ENCODE peak calls at places on chromosome 16, in four cellular contexts. T is SJSA1; P is CD4-positive, alpha-beta memory T cell; E is neuronal stem cell. D is an unnamed sample.

GRCh38 chr16:68369168-68369567 is 58.3 kb downstream of the PRMT7 start:
- DNase-seq in T (no peak), P (no peak), E (no peak), D (no peak)

GRCh38 chr16:67397812-67398545 is 4.7 kb upstream of the TPPP3 start:
- DNase-seq in T (no peak), P (no peak), E (no peak), D (no peak)

GRCh38 chr16:29761882-29762281 is 16.1 kb upstream of the C16orf54 start:
- DNase-seq in T (no peak), P (no peak), E (no peak), D (no peak)

GRCh38 chr16:72189865-72190371 is 18.0 kb upstream of the PMFBP1 start:
- DNase-seq in T (no peak), P (no peak), E (no peak), D (no peak)

GRCh38 chr16:86093801-86094750 is 195.1 kb downstream of the IRF8 start:
- DNase-seq in T (no peak), P (no peak), E (no peak), D (no peak)

GRCh38 chr16:27096375-27096774 is 29.6 kb downstream of the C16orf82 start:
- DNase-seq in T (no peak), P (no peak), E (no peak), D (no peak)

GRCh38 chr16:19694989-19695388 is 23.0 kb downstream of the KNOP1 start:
- DNase-seq in T (no peak), P (no peak), E (no peak), D (no peak)

GRCh38 chr16:66334856-66335255 is 31.6 kb upstream of the CDH5 start:
- DNase-seq in T (no peak), P (no peak), E (no peak), D (no peak)

GRCh38 chr16:10168258-10168657 is 14.0 kb downstream of the GRIN2A start:
- DNase-seq in T (no peak), P (no peak), E (no peak), D (no peak)

GRCh38 chr16:57797526-57798266 is 4.6 kb downstream of the KIFC3 start:
- DNase-seq in T (no peak), P (no peak), E (no peak), D (no peak)

GRCh38 chr16:31452631-31453106 is 6.6 kb upstream of the ARMC5 start:
- DNase-seq in T (peak; percentile 74), P (no peak), E (no peak), D (no peak)

GRCh38 chr16:9670058-9670457 is 512.2 kb downstream of the GRIN2A start:
- DNase-seq in T (no peak), P (no peak), E (peak; percentile 31), D (no peak)

GRCh38 chr16:18800674-18801196 is 614 bp downstream of the ARL6IP1 start:
- DNase-seq in T (peak; percentile 52), P (no peak), E (peak; percentile 48), D (no peak)

GRCh38 chr16:84241778-84242177 is 2.0 kb upstream of the KCNG4 start:
- DNase-seq in T (no peak), P (no peak), E (no peak), D (no peak)

GRCh38 chr16:84502075-84502474 is 2.4 kb downstream of the MEAK7 start:
- DNase-seq in T (peak; percentile 32), P (no peak), E (no peak), D (no peak)

GRCh38 chr16:86508028-86508946 is 2.0 kb upstream of the FOXF1 start:
- DNase-seq in T (peak; percentile 61), P (no peak), E (peak; percentile 23), D (no peak)

GRCh38 chr16:3980311-3981111 is 100.0 kb upstream of the CREBBP start:
- DNase-seq in T (peak; percentile 83), P (no peak), E (no peak), D (no peak)

GRCh38 chr16:84629580-84629979 is 11.7 kb upstream of the COTL1 start:
- DNase-seq in T (no peak), P (no peak), E (no peak), D (no peak)

GRCh38 chr16:15899538-15900100 is 11.2 kb upstream of the CEP20 start:
- DNase-seq in T (peak; percentile 62), P (no peak), E (no peak), D (no peak)

GRCh38 chr16:81212830-81213465 is 25.5 kb upstream of the BCO1 start:
- DNase-seq in T (no peak), P (no peak), E (no peak), D (no peak)
- H3K4me1 ChIP-seq in T (no peaks in the 10 kb centered on the region), P (no peaks in the 10 kb centered on the region), E (no peaks in the 10 kb centered on the region), D (no peaks in the 10 kb centered on the region)

DNA sequence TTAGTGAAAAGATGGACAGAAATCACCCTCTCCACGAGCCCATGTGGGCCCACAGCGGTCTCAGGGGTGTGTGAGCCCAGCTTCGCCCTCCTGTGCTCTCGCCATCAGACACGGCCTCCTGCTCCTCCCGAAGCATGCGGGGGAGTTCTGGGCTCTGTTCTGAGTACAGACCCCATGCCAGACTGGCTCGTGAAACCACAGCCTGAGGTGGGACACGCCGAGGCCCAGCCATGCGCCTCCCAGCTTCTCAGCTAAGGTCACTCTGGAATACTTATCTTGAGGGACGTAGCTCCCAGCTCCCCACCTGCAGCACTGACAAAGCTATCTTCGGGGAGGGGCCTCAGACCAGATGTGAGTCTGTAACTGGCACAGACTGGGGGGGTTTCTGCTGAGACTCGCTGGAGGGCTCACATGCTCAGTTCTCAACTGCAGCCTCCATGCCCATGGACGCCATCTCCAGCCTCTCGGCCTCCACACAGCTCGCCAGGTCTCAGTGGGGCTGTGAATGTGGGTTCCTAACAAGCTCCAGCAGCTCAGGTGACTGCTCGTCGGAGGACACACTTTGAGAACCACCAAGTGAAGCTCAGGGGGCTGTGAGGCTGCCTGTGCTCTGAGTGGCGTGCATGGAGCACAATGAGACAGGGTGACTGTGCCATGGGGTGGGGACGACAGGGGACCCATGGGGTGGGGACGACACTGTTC is 95.2 kb downstream of the ZNF778 start:
- DNase-seq in T (no peak), P (no peak), E (no peak), D (no peak)
- H3K27ac ChIP-seq in T (no peak overlapping the region), P (no peak overlapping the region), E (no peak overlapping the region), D (no peak overlapping the region)

DNA sequence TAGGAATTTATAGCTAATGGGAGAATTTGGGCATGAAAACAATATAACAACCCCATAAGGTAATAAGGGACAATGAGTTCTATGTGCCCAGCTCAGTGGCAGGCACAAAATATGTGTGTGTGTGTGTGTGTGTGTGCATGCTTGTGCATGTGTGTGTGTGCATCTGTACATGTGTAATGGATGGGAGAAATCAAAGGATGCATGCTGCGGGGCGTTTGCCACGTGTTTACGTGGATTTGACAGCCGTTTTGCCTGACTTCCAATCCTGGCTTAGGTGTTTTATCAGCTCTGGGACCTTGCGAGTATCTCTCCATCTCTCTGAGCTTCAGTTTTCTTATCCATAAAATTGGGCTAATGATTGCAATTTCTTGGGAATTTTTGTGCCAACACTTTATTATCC is 108.4 kb downstream of the IRX5 start:
- DNase-seq in T (no peak), P (no peak), E (no peak), D (no peak)
- H3K27me3 ChIP-seq in T (no peaks in the 10 kb centered on the region), P (no peaks in the 10 kb centered on the region), E (peaks cover 10% of the 10 kb centered on the region), D (no peaks in the 10 kb centered on the region)

GRCh38 chr16:23948949-23949392 is 113.2 kb downstream of the PRKCB start:
- DNase-seq in T (no peak), P (peak; percentile 79), E (no peak), D (peak; percentile 69)
- H3K4me1 ChIP-seq in T (peaks cover 6% of the 10 kb centered on the region), P (peaks cover 94% of the 10 kb centered on the region), E (no peaks in the 10 kb centered on the region), D (peaks cover 67% of the 10 kb centered on the region)

GRCh38 chr16:51355195-51355594 is 204.1 kb upstream of the SALL1 start:
- DNase-seq in T (no peak), P (no peak), E (no peak), D (no peak)

GRCh38 chr16:51359141-51359960 is 208.3 kb upstream of the SALL1 start:
- DNase-seq in T (no peak), P (no peak), E (peak; percentile 88), D (no peak)

GRCh38 chr16:51353055-51353454 is 202.0 kb upstream of the SALL1 start:
- DNase-seq in T (no peak), P (no peak), E (no peak), D (no peak)

GRCh38 chr16:51357839-51358238 is 206.8 kb upstream of the SALL1 start:
- DNase-seq in T (no peak), P (no peak), E (no peak), D (no peak)

GRCh38 chr16:51355871-51356270 is 204.8 kb upstream of the SALL1 start:
- DNase-seq in T (no peak), P (no peak), E (no peak), D (no peak)
- H3K27ac ChIP-seq in T (no peak overlapping the region), P (no peak overlapping the region), E (no peak overlapping the region), D (no peak overlapping the region)

GRCh38 chr16:49849709-49850108 is 6.2 kb downstream of the ZNF423 start:
- DNase-seq in T (no peak), P (no peak), E (no peak), D (no peak)
- H3K27me3 ChIP-seq in T (no peaks in the 10 kb centered on the region), P (peaks cover 22% of the 10 kb centered on the region), E (no peaks in the 10 kb centered on the region), D (no peaks in the 10 kb centered on the region)

D was measured in naive thymus-derived CD4-positive, alpha-beta T cell.